ENCODE peak calls at places on chromosomes 6 and 20, in ten cellular contexts. R is NCI-H2081; A is activated CD8-positive, alpha-beta memory T cell treated with anti-CD3 and anti-CD28 coated beads, Interleukin-2, amount 50 U/mL, for 4 hours; F is foreskin fibroblast; B is activated CD4-positive, alpha-beta memory T cell treated with anti-CD3 and anti-CD28 coated beads for 36 hours; M is stimulated activated CD4-positive, alpha-beta T cell treated with anti-CD3 and anti-CD28 coated beads, Interleukin-4, amount 100 ng/mL, for 24 hours; H is activated B cell treated with CpG ODN at 0.5 μM for 24 hours; V is breast epithelium; Z is H9; X is activated CD4-positive, alpha-beta T cell treated with anti-CD3 and anti-CD28 coated beads, Interleukin-2, amount 10 ng/mL, durations not matched to agents 7 days and 5 days. E is an unnamed sample.

GRCh38 chr6:45591306-45591705 is 213.6 kb upstream of the SUPT3H start:
- DNase-seq in A (no peak), V (no peak), B (no peak), H (no peak), Z (no peak), F (no peak), R (no peak), X (no peak), M (no peak), E (no peak)

GRCh38 chr20:6780414-6780813 is 12.9 kb downstream of the BMP2 start:
- DNase-seq in A (no peak), H (no peak), M (no peak), R (peak), F (no peak), X (no peak), V (no peak), B (no peak), Z (no peak), E (no peak)

GRCh38 chr6:72832271-72832670 is 210.4 kb downstream of the KCNQ5 start:
- DNase-seq in Z (no peak), V (no peak), B (no peak), H (no peak), A (no peak), R (no peak), M (no peak), F (peak), X (no peak), E (no peak)

GRCh38 chr20:10611357-10611756 is 62.4 kb downstream of the JAG1 start:
- DNase-seq in M (no peak), H (no peak), F (no peak), X (no peak), A (no peak), B (peak), Z (peak), R (no peak), V (no peak), E (peak)

GRCh38 chr20:20375862-20376261 is 8.0 kb downstream of the INSM1 start:
- DNase-seq in Z (no peak), X (no peak), B (no peak), H (no peak), F (no peak), A (no peak), R (peak), V (no peak), M (no peak), E (no peak)

GRCh38 chr6:53441035-53441493 is 92.3 kb upstream of the ELOVL5 start:
- DNase-seq in X (no peak), V (no peak), M (no peak), A (no peak), F (no peak), R (no peak), Z (no peak), H (no peak), B (peak), E (no peak)

GRCh38 chr6:158372570-158372969 is 60.3 kb downstream of the TULP4 start:
- DNase-seq in R (no peak), V (no peak), X (no peak), H (no peak), B (no peak), F (no peak), A (no peak), M (no peak), Z (no peak), E (no peak)

GRCh38 chr6:14476793-14477531 is 359.4 kb downstream of the CD83 start:
- DNase-seq in X (no peak), F (peak), M (no peak), A (no peak), B (no peak), H (no peak), R (no peak), Z (no peak), V (no peak), E (no peak)

GRCh38 chr6:82589509-82590206 is 226.0 kb downstream of the TPBG start:
- DNase-seq in V (no peak), Z (peak), M (no peak), B (peak), R (peak), H (no peak), A (no peak), X (no peak), F (peak), E (no peak)

GRCh38 chr6:95804847-95805541 is 210.8 kb upstream of the FUT9 start:
- DNase-seq in M (no peak), V (no peak), R (no peak), H (no peak), F (no peak), B (no peak), Z (no peak), A (no peak), X (no peak), E (no peak)

GRCh38 chr6:133923938-133924593 is 29.0 kb upstream of the TBPL1 start:
- DNase-seq in V (no peak), R (peak), B (peak), X (peak), A (peak), M (peak), Z (peak), F (peak), H (no peak), E (peak)

GRCh38 chr20:40809361-40809760 is 120.3 kb upstream of the MAFB start:
- DNase-seq in M (no peak), Z (no peak), A (no peak), V (no peak), B (no peak), H (no peak), R (no peak), F (no peak), X (no peak), E (no peak)

GRCh38 chr6:161073940-161074339 is 82.4 kb downstream of the MAP3K4 start:
- DNase-seq in R (no peak), V (no peak), A (no peak), F (no peak), Z (no peak), H (no peak), X (no peak), M (no peak), B (no peak), E (no peak)

GRCh38 chr6:47079638-47080037 is 37.5 kb upstream of the ADGRF1 start:
- DNase-seq in H (no peak), A (no peak), X (no peak), Z (peak), F (no peak), V (no peak), B (no peak), M (no peak), R (no peak), E (no peak)

GRCh38 chr6:127879685-127880084 is 21.2 kb downstream of the THEMIS start:
- DNase-seq in M (no peak), V (no peak), X (no peak), Z (peak), B (peak), F (no peak), R (no peak), A (peak), H (no peak), E (peak)

GRCh38 chr6:158353851-158354508 is 41.7 kb downstream of the TULP4 start:
- DNase-seq in Z (no peak), V (no peak), B (no peak), F (peak), R (no peak), M (no peak), H (no peak), A (no peak), X (no peak), E (no peak)

GRCh38 chr20:11901127-11901526 is 16.6 kb upstream of the BTBD3 start:
- DNase-seq in R (no peak), V (no peak), Z (no peak), M (no peak), H (no peak), X (no peak), F (peak), B (no peak), A (no peak), E (no peak)

GRCh38 chr6:34385793-34386195 is 6.7 kb downstream of the NUDT3 start:
- DNase-seq in H (no peak), A (no peak), B (no peak), M (no peak), R (no peak), F (no peak), X (no peak), V (no peak), Z (no peak), E (no peak)

GRCh38 chr6:25173232-25173631 is 105.9 kb upstream of the CARMIL1 start:
- DNase-seq in M (no peak), H (no peak), F (no peak), R (no peak), Z (no peak), V (no peak), A (no peak), X (no peak), B (no peak), E (no peak)

GRCh38 chr6:82484737-82485650 is 121.4 kb downstream of the TPBG start:
- DNase-seq in B (no peak), X (no peak), H (no peak), R (no peak), Z (no peak), A (no peak), F (no peak), V (no peak), M (no peak), E (no peak)

GRCh38 chr6:138001750-138002349 is 105.4 kb downstream of the PERP start:
- DNase-seq in M (peak), V (peak), H (no peak), A (peak), X (peak), Z (no peak), R (peak), F (peak), B (peak), E (peak)

GRCh38 chr6:121314407-121315112 is 19.7 kb downstream of the TBC1D32 start:
- DNase-seq in M (no peak), F (no peak), X (no peak), A (no peak), B (no peak), Z (no peak), H (no peak), R (no peak), V (no peak), E (no peak)

GRCh38 chr20:2300420-2300819 is 4.6 kb downstream of the TGM3 start:
- DNase-seq in Z (no peak), V (no peak), R (no peak), H (no peak), X (no peak), B (no peak), M (no peak), F (no peak), A (no peak), E (no peak)

GRCh38 chr6:83310046-83310445 is 116.9 kb downstream of the RWDD2A start:
- DNase-seq in M (no peak), Z (no peak), H (no peak), A (no peak), X (no peak), V (no peak), R (no peak), F (peak), B (no peak), E (no peak)

GRCh38 chr20:43653966-43654365 is 12.9 kb upstream of the MYBL2 start:
- DNase-seq in F (no peak), X (no peak), B (no peak), Z (no peak), R (no peak), A (no peak), H (no peak), M (no peak), V (no peak), E (no peak)

GRCh38 chr6:111602481-111603404 is 2.9 kb downstream of the TRAF3IP2 start:
- DNase-seq in M (no peak), F (peak), H (no peak), A (no peak), R (no peak), V (no peak), Z (no peak), X (no peak), B (no peak), E (no peak)

GRCh38 chr20:61113731-61114130 is 138.3 kb upstream of the CDH4 start:
- DNase-seq in X (no peak), Z (no peak), H (no peak), A (no peak), B (no peak), F (no peak), V (no peak), M (no peak), R (no peak), E (no peak)

GRCh38 chr20:59823030-59823423 is 110.4 kb downstream of the SYCP2 start:
- DNase-seq in H (no peak), V (no peak), B (no peak), R (no peak), M (no peak), Z (peak), A (no peak), X (no peak), F (no peak), E (no peak)

E was measured in DND-41.